ENCODE peak calls at places on chromosome 4, in four cellular contexts. O is naive thymus-derived CD8-positive, alpha-beta T cell; A is T47D; D is cardiac fibroblast. T is an unnamed sample.

GRCh38 chr4:24924309-24924781 is 11.5 kb upstream of the CCDC149 start:
- DNase-seq in O (no peak), A (no peak), D (peak), T (no peak)

GRCh38 chr4:88981571-88981970 is 75.4 kb downstream of the FAM13A start:
- DNase-seq in O (no peak), A (no peak), D (peak), T (no peak)

GRCh38 chr4:149727663-149728062 is 88.0 kb downstream of the IQCM start:
- DNase-seq in O (no peak), A (no peak), D (no peak), T (no peak)

GRCh38 chr4:10164877-10165283 is 48.3 kb upstream of the WDR1 start:
- DNase-seq in O (no peak), A (no peak), D (peak), T (no peak)

GRCh38 chr4:145289403-145290076 is 109.2 kb upstream of the OTUD4 start:
- DNase-seq in O (no peak), A (no peak), D (peak), T (no peak)

GRCh38 chr4:80221161-80221560 is 23.9 kb downstream of the PRDM8 start:
- DNase-seq in O (no peak), A (no peak), D (peak), T (no peak)

GRCh38 chr4:183469936-183470335 is 25.5 kb downstream of the CDKN2AIP start:
- DNase-seq in O (no peak), A (no peak), D (no peak), T (no peak)

GRCh38 chr4:122958505-122958904 is 36.1 kb upstream of the NUDT6 start:
- DNase-seq in O (no peak), A (no peak), D (no peak), T (no peak)

GRCh38 chr4:64727960-64728359 is 318.7 kb upstream of the TECRL start:
- DNase-seq in O (no peak), A (no peak), D (no peak), T (no peak)

GRCh38 chr4:75668596-75668995 is 4.6 kb downstream of the G3BP2 start:
- DNase-seq in O (no peak), A (no peak), D (no peak), T (no peak)

GRCh38 chr4:169243808-169244207 is 26.9 kb downstream of the SH3RF1 start:
- DNase-seq in O (no peak), A (peak), D (peak), T (no peak)

GRCh38 chr4:143337600-143338287 is 1.1 kb downstream of the GAB1 start:
- DNase-seq in O (no peak), A (no peak), D (peak), T (no peak)

GRCh38 chr4:131085009-131085408 is 1989.1 kb downstream of the C4orf33 start:
- DNase-seq in O (no peak), A (no peak), D (no peak), T (no peak)

GRCh38 chr4:92968996-92969395 is 665.2 kb downstream of the GRID2 start:
- DNase-seq in O (no peak), A (no peak), D (no peak), T (no peak)

GRCh38 chr4:108560624-108561023 is 59.8 kb upstream of the RPL34 start:
- DNase-seq in O (no peak), A (no peak), D (peak), T (no peak)

GRCh38 chr4:150007512-150007911 is 70.7 kb upstream of the DCLK2 start:
- DNase-seq in O (no peak), A (no peak), D (no peak), T (no peak)

GRCh38 chr4:86536166-86536565 is 57.9 kb upstream of the PTPN13 start:
- DNase-seq in O (no peak), A (no peak), D (no peak), T (no peak)

GRCh38 chr4:150135134-150135773 is 57.0 kb downstream of the DCLK2 start:
- DNase-seq in O (no peak), A (no peak), D (no peak), T (no peak)

GRCh38 chr4:121270384-121270783 is 106.3 kb upstream of the TNIP3 start:
- DNase-seq in O (no peak), A (no peak), D (peak), T (no peak)

GRCh38 chr4:182756161-182756690 is 161.0 kb downstream of the DCTD start:
- DNase-seq in O (no peak), A (no peak), D (no peak), T (no peak)

GRCh38 chr4:151415978-151416377 is 7.0 kb downstream of the FHIP1A start:
- DNase-seq in O (no peak), A (no peak), D (peak), T (no peak)

GRCh38 chr4:87966095-87966496 is 9.4 kb upstream of the SPP1 start:
- DNase-seq in O (no peak), A (no peak), D (no peak), T (no peak)

GRCh38 chr4:89356086-89356485 is 48.5 kb upstream of the GPRIN3 start:
- DNase-seq in O (no peak), A (no peak), D (no peak), T (no peak)

GRCh38 chr4:102504941-102505340 is 3.8 kb downstream of the NFKB1 start:
- DNase-seq in O (no peak), A (no peak), D (no peak), T (no peak)

GRCh38 chr4:155629183-155629825 is 37.3 kb upstream of the GUCY1A1 start:
- DNase-seq in O (no peak), A (no peak), D (peak), T (no peak)

GRCh38 chr4:181827246-181827645 is 416.0 kb upstream of the TENM3 start:
- DNase-seq in O (no peak), A (no peak), D (no peak), T (no peak)